ENCODE peak calls at places on chromosomes 4 and X, in five cellular contexts. G is AG09309, M is IMR-90, B is SK-N-SH, H is endodermal cell. F is an unnamed sample.

GRCh38 chr4:1470393-1470670 is 64.1 kb upstream of the NKX1-1 start:
- DNase-seq in M (no peak), H (peak), G (no peak), B (peak), F (no peak)

GRCh38 chr4:44760142-44760898 is 34.0 kb upstream of the GNPDA2 start:
- DNase-seq in B (peak), H (no peak), M (peak), G (peak), F (peak)

GRCh38 chrX:119686087-119686639 is 6.8 kb downstream of the SEPTIN6 start:
- DNase-seq in B (peak), H (no peak), G (no peak), M (no peak), F (no peak)

GRCh38 chr4:146095091-146095690 is 80.3 kb upstream of the LSM6 start:
- DNase-seq in G (peak), M (peak), H (peak), B (peak), F (peak)

GRCh38 chr4:18454349-18454748 is 432.8 kb upstream of the LCORL start:
- DNase-seq in B (no peak), M (no peak), H (no peak), G (no peak), F (no peak)

GRCh38 chr4:100009490-100009889 is 59.4 kb upstream of the H2AZ1 start:
- DNase-seq in H (no peak), M (no peak), B (no peak), G (no peak), F (no peak)

GRCh38 chr4:41241919-41242318 is 14.8 kb upstream of the UCHL1 start:
- DNase-seq in G (no peak), B (no peak), M (no peak), H (no peak), F (no peak)

GRCh38 chr4:188660796-188661195 is 521.6 kb downstream of the TRIML1 start:
- DNase-seq in H (peak), M (no peak), B (no peak), G (no peak), F (no peak)

GRCh38 chrX:71618303-71618721 is at the start of gene CXCR3:
- DNase-seq in G (no peak), M (no peak), H (no peak), B (no peak), F (peak)

DNA sequence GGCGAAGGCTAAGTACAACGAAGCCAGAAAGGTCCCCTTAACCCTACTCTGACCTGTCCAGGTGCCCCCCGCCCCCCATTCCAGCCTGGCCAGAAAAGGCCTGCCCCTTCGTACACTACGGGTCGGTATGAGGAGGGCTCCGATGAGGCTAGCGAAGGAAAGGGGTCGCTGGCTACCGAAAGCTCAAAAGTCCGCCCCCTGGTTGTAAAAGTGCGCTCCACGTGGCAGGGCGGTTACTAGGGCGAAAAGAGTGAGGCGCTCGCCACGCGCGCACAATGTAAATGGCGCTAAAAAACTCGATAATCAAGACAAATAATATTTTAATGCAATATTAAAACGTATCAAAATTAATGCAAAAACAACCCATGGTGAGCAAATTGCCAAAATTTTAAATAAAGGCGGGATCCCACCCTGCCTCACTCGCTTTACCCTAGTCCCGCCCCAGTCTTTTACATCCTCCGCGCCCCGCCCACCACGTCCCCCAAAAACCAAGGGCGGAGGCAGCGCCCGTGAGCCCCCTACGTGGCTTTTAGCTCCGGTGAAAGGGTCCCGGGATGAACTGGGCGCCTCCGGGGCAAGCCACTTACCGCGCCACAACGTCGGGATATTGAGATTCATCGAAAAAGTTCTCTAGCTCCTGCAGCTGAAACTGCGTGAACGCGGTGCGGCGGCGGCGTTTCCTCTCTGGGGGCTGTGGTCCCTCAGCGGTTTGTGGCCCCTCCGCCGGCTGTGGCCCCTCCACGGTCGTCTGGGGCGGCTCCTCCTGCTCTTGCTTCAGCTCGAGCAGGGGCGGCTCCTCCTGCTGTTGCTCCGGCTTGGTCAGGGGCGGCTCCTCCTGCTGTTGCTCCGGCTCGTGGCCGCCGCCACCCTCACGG is 929 bp downstream of the ESX1 start:
- DNase-seq in H (peak), B (peak), G (no peak), M (no peak), F (no peak)
- TF ChIP-seq CTCF in H (peak), B (no peak), G (no peak), M (no peak), F (peak)

DNA sequence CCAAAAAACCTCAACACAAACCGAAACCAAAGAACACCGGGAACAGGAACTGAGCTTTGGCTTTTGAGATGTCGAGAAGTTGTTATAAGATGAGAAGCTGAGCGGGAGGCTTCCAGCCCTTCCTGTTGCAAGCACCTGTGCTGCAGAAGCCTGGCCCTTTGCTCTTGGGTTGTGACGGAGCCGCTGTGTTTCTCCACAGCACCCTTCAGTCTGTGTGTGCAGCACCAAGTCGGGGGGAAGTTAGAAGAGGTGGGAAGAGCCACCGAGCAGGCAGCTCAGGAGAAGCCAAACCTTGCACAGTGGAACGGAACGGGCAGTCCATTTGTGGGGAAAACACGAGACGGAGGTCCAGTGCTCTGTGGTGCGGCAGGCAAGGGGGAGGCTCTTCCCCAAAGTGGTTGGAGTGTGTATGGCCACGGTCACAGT is 123.5 kb downstream of the STOX2 start:
- DNase-seq in H (no peak), B (no peak), M (no peak), G (no peak), F (no peak)
- H3K4me3 ChIP-seq in H (no peak), B (no peak), M (peak), G (no peak), F (no peak)

GRCh38 chr4:111849726-111850284 is 295.4 kb upstream of the FAM241A start:
- DNase-seq in H (no peak), B (no peak), M (no peak), G (no peak), F (peak)

GRCh38 chr4:111842336-111842735 is 302.9 kb upstream of the FAM241A start:
- DNase-seq in H (no peak), B (no peak), G (no peak), M (no peak), F (no peak)

DNA sequence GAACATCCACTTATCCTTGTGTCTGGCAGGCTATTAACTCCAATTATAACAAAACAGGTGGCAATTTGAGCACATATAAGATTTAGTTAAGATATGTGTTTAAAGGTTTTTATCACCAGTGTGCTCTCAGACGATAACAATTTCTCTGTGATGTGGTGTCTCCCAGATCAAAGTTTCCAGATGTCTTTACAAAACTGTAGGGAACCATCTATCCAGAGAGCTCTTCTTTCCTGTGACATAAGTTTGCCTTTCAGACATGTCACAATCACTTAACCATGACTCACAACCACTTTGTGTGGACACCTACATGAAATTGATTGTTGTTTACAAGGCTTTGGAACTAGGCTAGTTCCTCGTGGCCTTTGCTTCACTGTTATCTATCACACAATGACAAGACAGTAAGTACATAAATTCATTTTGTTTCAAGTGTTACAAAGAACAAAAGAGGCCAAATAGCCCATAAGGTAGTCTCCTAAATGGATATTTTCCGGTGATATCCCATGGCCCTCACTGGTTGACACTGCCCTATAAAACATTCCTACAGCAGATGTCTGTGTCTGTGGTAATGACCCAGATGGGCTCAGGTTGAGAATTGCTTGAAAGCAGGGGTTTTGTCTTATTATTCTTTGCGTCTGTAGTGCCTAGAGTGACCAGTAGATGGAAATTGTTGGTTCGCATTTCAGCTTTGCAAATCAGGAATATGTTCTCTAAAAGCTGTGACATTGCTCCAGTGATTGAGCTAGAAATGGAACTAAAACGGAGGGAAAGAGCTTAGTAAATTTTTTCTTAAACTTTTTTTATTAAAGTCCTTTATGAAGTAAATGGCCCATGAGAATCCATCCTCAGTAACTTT is 297.8 kb upstream of the FAM241A start:
- DNase-seq in G (no peak), H (no peak), B (no peak), M (no peak), F (no peak)
- TF ChIP-seq CTCF in G (peak), H (peak), B (peak), M (peak), F (peak)

DNA sequence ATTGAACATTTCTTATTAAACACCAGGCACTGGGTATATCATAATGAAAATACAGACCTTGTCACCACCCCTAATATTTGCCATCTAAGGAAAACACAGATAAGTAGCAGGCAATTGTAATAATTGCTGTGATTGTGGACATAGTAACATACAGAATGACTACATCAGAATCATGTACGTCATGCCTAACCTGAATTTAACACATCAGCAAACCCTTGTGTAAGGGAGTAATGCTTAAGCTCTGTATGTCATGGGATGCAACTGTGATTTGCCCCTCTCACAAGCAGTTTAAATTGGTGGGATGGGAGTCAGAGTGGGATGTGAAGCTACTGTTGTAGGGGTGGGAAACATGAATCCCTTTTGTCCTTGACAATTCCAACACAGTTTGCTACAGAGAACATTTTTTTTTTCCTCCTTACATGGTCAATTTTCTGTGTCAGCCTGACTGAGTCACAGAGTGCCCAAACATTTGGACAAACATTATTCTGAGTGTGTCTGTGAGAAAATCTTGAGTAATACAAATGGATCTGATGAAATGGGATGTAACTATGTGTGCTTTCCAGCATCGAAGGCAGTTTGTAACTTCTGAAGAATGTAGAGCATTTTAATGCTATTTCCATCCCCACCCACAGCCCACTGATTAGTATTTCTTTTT is 392.8 kb downstream of the GPM6A start:
- DNase-seq in G (peak), B (no peak), M (peak), H (no peak), F (peak)
- H3K4me3 ChIP-seq in G (no peak), B (no peak), M (no peak), H (no peak), F (no peak)

DNA sequence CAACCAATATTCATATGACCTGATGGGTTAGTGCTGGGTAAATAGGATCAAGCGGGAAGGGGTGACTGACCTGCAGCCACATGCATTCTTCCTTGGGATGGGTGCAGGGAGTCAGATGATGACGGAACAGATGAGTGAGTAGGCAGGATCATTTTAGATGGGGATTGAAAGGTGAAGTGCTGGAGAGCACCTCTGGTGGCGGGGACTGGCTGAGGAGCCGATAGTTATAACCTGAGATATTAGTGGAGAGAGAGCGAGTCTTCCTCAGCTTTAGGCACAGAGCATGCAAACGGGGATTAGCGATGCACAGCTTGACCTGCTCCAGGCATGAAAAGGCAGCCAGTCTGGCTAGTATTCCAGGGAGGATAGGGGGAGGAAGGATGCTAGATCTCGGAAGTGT is 99.1 kb downstream of the AFF1 start:
- DNase-seq in M (no peak), H (peak), G (no peak), B (no peak), F (no peak)
- TF ChIP-seq CTCF in M (no peak), H (peak), G (no peak), B (no peak), F (no peak)

GRCh38 chrX:41686788-41687187 is 2.0 kb upstream of the GPR34 start:
- DNase-seq in M (no peak), B (no peak), H (no peak), G (no peak), F (no peak)

GRCh38 chrX:41688154-41688553 is 619 bp upstream of the GPR34 start:
- DNase-seq in B (no peak), H (no peak), M (no peak), G (no peak), F (no peak)

GRCh38 chrX:41692162-41692749 is 3.5 kb downstream of the GPR34 start:
- DNase-seq in B (no peak), H (no peak), G (peak), M (peak), F (peak)

GRCh38 chrX:41689711-41690110 is 938 bp downstream of the GPR34 start:
- DNase-seq in M (no peak), G (no peak), H (no peak), B (no peak), F (no peak)

DNA sequence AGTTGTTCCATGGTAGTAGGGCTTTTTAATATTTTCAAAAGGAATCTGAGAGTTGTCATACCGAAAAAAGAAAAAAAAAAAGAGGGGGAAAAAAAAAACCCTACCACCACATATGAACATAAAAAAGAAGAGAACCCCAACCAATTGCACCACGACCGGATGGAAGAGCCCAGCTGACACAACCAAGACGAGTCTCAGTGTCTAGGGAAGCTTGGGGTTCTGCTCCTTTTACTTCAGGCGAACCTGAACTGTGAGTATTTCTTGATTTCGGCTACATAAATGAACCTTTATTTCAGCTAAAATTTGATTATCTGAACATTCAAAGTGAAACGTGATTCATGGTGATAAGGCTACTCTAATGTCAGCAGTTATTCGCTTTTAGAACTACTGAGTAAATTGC is at the start of gene GPR34:
- DNase-seq in H (no peak), M (no peak), G (no peak), B (no peak), F (no peak)
- H3K4me3 ChIP-seq in H (no peak), M (no peak), G (no peak), B (no peak), F (no peak)

GRCh38 chr4:24395937-24396336 is 188.4 kb downstream of the DHX15 start:
- DNase-seq in M (no peak), G (no peak), B (no peak), H (peak), F (no peak)
- TF ChIP-seq CTCF in M (no peak), G (no peak), B (no peak), H (peak), F (no peak)

F was measured in astrocyte of the spinal cord.